ENCODE peak calls at places on chromosome 17, in four cellular contexts. A, N, X and Q are unnamed samples.

GRCh38 chr17:73610331-73610911 is 33.8 kb downstream of the SDK2 start:
- DNase-seq in A (no peak), X (no peak), N (no peak), Q (no peak)

GRCh38 chr17:31397256-31397939 is 5.9 kb downstream of the RAB11FIP4 start:
- DNase-seq in X (no peak), A (no peak), N (no peak), Q (no peak)

GRCh38 chr17:61457226-61457983 is 5.2 kb downstream of the TBX4 start:
- DNase-seq in N (no peak), A (no peak), X (no peak), Q (no peak)

GRCh38 chr17:51103451-51103850 is 17.2 kb downstream of the SPAG9 start:
- DNase-seq in N (no peak), A (no peak), X (no peak), Q (no peak)

GRCh38 chr17:34763727-34764665 is 184.6 kb downstream of the TMEM132E start:
- DNase-seq in X (no peak), N (no peak), A (no peak), Q (no peak)

GRCh38 chr17:81442791-81443190 is 47.5 kb downstream of the BAHCC1 start:
- DNase-seq in N (no peak), A (no peak), X (no peak), Q (no peak)

GRCh38 chr17:57215317-57215716 is 41.0 kb upstream of the MSI2 start:
- DNase-seq in N (no peak), X (peak; percentile 21), A (no peak), Q (no peak)

GRCh38 chr17:73798111-73798748 is 154.0 kb upstream of the SDK2 start:
- DNase-seq in A (peak; percentile 100), X (no peak), N (no peak), Q (peak; percentile 98)

GRCh38 chr17:64155090-64155630 is 25.2 kb upstream of the ERN1 start:
- DNase-seq in X (no peak), A (no peak), N (no peak), Q (no peak)

GRCh38 chr17:39665642-39666221 is 583 bp downstream of the TCAP start:
- DNase-seq in N (no peak), X (no peak), A (no peak), Q (peak; percentile 91)

GRCh38 chr17:41013606-41014005 is 4.7 kb upstream of the KRTAP3-1 start:
- DNase-seq in A (no peak), N (no peak), X (no peak), Q (no peak)

GRCh38 chr17:37360632-37361031 is 15.2 kb upstream of the C17orf78 start:
- DNase-seq in A (no peak), N (no peak), X (no peak), Q (peak; percentile 62)

GRCh38 chr17:28326114-28326513 is 7.1 kb downstream of the TMEM97 start:
- DNase-seq in X (no peak), N (no peak), A (no peak), Q (no peak)

GRCh38 chr17:16417896-16418683 is 2.7 kb downstream of the TRPV2 start:
- DNase-seq in N (no peak), X (peak; percentile 3), A (no peak), Q (no peak)

GRCh38 chr17:61276806-61277205 is 122.8 kb upstream of the TBX2 start:
- DNase-seq in A (no peak), N (no peak), X (no peak), Q (no peak)

GRCh38 chr17:80960797-80961452 is 30.7 kb upstream of the CHMP6 start:
- DNase-seq in X (no peak), N (no peak), A (no peak), Q (no peak)

GRCh38 chr17:13403982-13404931 is 197.5 kb downstream of the HS3ST3A1 start:
- DNase-seq in X (no peak), A (peak; percentile 84), N (no peak), Q (no peak)

GRCh38 chr17:43169561-43170139 is 1.4 kb upstream of the NBR1 start:
- DNase-seq in N (no peak), X (peak; percentile 30), A (peak; percentile 84), Q (peak; percentile 52)

GRCh38 chr17:8225813-8226535 is 15.6 kb upstream of the AURKB start:
- DNase-seq in A (no peak), N (peak; percentile 68), X (peak; percentile 13), Q (peak; percentile 92)

GRCh38 chr17:36001862-36002603 is 680 bp upstream of the CCL15 start:
- DNase-seq in N (no peak), A (peak; percentile 96), X (peak; percentile 21), Q (peak; percentile 5)

GRCh38 chr17:43676471-43676870 is 14.7 kb upstream of the MEOX1 start:
- DNase-seq in N (no peak), X (no peak), A (peak; percentile 25), Q (no peak)

GRCh38 chr17:61201211-61201610 is 198.4 kb upstream of the TBX2 start:
- DNase-seq in X (no peak), N (no peak), A (peak; percentile 44), Q (peak; percentile 25)

GRCh38 chr17:29037739-29038465 is 5.0 kb upstream of the PIPOX start:
- DNase-seq in X (no peak), N (no peak), A (no peak), Q (no peak)

GRCh38 chr17:52297230-52298010 is 138.9 kb upstream of the CA10 start:
- DNase-seq in N (no peak), X (no peak), A (peak; percentile 5), Q (peak; percentile 25)

GRCh38 chr17:79545251-79546005 is 65.4 kb downstream of the RBFOX3 start:
- DNase-seq in N (no peak), X (no peak), A (no peak), Q (no peak)

GRCh38 chr17:80719449-80719848 is 174.8 kb downstream of the RPTOR start:
- DNase-seq in N (no peak), A (no peak), X (no peak), Q (no peak)

GRCh38 chr17:43920500-43921095 is 13.3 kb upstream of the MPP2 start:
- DNase-seq in N (no peak), X (no peak), A (no peak), Q (no peak)

GRCh38 chr17:35088647-35088910 is 25.1 kb upstream of the RFFL start:
- DNase-seq in X (no peak), A (no peak), N (no peak), Q (no peak)

GRCh38 chr17:77843878-77844260 is 114.6 kb upstream of the TNRC6C start:
- DNase-seq in X (no peak), N (no peak), A (no peak), Q (no peak)

GRCh38 chr17:45137561-45138305 is 2.2 kb downstream of the ACBD4 start:
- DNase-seq in X (no peak), A (no peak), N (no peak), Q (no peak)

GRCh38 chr17:64964796-64965195 is 45.5 kb upstream of the LRRC37A3 start:
- DNase-seq in N (no peak), A (no peak), X (no peak), Q (no peak)

GRCh38 chr17:42288078-42288984 is at the start of gene STAT5A:
- DNase-seq in N (no peak), A (peak; percentile 40), X (peak; percentile 57), Q (peak; percentile 83)

GRCh38 chr17:41689497-41690299 is 1.0 kb downstream of the EIF1 start:
- DNase-seq in A (peak; percentile 69), X (no peak), N (no peak), Q (peak; percentile 79)

GRCh38 chr17:48442819-48443218 is 12.8 kb upstream of the SKAP1 start:
- DNase-seq in A (no peak), N (no peak), X (peak; percentile 68), Q (no peak)

GRCh38 chr17:2239170-2239551 is 64.4 kb downstream of the SMG6 start:
- DNase-seq in N (no peak), A (no peak), X (no peak), Q (no peak)

GRCh38 chr17:46910179-46910927 is 12.6 kb upstream of the GOSR2 start:
- DNase-seq in N (no peak), X (no peak), A (no peak), Q (no peak)
- TF ChIP-seq CHD4 in N (no peak), X (no peak), A (no peak), Q (no peak)

DNA sequence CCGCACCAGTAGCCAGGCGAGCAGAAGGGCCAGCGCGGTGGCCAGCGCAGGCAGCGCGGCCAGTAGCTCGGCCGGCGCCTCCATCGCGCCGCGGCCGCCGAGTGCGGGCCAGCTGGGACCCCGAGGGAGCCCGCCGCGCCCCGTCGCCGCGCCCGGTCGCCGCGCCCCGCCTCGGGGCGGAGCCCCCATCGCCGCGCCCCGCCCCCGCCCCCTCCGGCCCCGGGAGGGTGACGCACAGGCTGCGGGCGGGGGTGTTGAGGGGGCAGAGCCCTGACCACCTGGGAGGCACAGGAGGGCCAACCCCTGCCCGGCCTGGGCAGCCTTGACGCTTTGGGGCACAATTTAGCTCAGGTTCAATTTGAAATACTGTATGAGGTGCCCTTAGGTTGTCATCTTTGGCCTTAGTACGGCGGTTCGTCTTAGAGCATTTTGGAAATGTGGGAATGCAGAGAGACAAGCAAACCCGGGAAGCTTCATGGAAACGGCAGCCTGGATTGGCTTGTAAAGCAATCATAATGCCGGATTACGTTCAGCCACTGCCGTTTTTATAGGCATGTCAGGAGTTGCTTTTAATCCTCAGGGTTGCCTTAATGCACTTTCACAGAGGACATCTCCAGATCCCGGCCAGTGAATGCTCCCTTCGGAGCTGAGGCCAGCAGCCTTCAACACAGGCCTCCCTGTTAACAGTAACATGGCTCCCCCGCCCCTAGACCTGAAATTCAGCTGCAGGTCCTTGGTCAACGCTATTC is at the start of gene MXRA7:
- DNase-seq in X (peak; percentile 88), N (no peak), A (no peak), Q (peak; percentile 78)
- TF ChIP-seq CHD4 in X (no peak), N (no peak), A (no peak), Q (no peak)

DNA sequence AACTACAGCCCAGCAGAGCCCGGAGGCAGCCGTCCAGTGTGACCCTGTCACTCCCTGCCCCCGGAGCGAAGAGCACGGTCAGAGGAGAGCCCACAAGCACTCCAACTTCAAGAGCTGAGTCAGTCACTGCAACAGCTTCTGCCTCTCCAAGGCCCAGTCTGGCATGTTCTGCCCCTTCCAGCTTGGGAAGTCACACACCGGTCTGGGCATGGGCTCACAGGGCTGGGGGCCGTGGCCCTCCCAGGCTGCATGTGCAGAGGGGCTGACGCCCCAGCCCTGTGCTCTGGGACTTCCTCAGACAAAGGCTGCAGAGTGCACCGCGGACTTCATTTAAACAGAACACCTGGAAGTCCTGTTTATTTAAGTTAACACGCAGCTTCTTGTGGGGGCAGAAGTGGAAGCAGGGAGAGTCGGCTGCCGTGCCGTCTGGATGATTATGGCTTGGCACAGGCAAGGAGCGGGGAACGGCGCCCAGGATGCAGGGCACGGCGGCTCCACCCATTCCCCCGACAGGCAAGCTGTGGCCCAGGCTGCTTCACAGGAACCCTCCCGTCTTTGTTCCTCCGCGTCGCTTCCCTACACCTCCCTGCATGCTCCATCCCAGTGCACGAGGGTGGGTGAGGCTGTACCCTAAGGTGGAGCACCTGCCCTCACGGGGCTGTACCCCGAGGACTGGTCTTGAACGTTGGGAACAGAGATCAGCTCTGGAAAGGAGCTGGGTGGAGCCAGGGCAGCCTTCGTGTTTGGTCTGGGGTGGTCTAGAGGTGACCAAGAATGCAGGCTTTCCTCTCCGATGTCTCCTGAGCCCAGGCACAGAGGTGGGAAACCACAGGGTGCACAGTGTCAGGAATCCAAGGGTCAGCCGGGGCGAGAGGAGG is 68.8 kb upstream of the METRNL start:
- DNase-seq in N (no peak), A (no peak), X (no peak), Q (no peak)
- TF ChIP-seq CHD4 in N (no peak), A (no peak), X (no peak), Q (no peak)

GRCh38 chr17:1196946-1197345 is 17.2 kb upstream of the ABR start:
- DNase-seq in N (no peak), A (no peak), X (no peak), Q (no peak)

GRCh38 chr17:1201132-1201702 is 21.4 kb upstream of the ABR start:
- DNase-seq in X (no peak), N (no peak), A (no peak), Q (no peak)

GRCh38 chr17:1197781-1198490 is 18.2 kb upstream of the ABR start:
- DNase-seq in X (no peak), A (no peak), N (peak; percentile 97), Q (no peak)

GRCh38 chr17:1200440-1200839 is 20.7 kb upstream of the ABR start:
- DNase-seq in A (no peak), N (no peak), X (no peak), Q (no peak)

GRCh38 chr17:1197379-1197778 is 17.6 kb upstream of the ABR start:
- DNase-seq in A (no peak), X (no peak), N (no peak), Q (no peak)
- TF ChIP-seq CHD4 in A (no peak), X (no peak), N (no peak), Q (no peak)